ENCODE peak calls at places on chromosomes 12 and 14, in four cellular contexts. K is A172, F is G401, X is KG1. E is an unnamed sample.

GRCh38 chr12:17030338-17030737 is 424.4 kb upstream of the LMO3 start:
- DNase-seq in K (no peak), X (no peak), F (no peak), E (no peak)

GRCh38 chr12:18882690-18883089 is 144.8 kb downstream of the CAPZA3 start:
- DNase-seq in K (no peak), X (no peak), F (no peak), E (no peak)

GRCh38 chr12:99960312-99960711 is 24.4 kb downstream of the ANKS1B start:
- DNase-seq in X (no peak), F (peak), K (no peak), E (no peak)

GRCh38 chr12:123633379-123634141 is at the start of the genes EIF2B1 and GTF2H3:
- DNase-seq in F (peak), K (peak), X (peak), E (peak)

GRCh38 chr12:98896938-98897337 is 251.8 kb downstream of the APAF1 start:
- DNase-seq in F (no peak), K (peak), X (no peak), E (no peak)

GRCh38 chr12:71626098-71626497 is 37.5 kb downstream of the ZFC3H1 start:
- DNase-seq in X (no peak), F (no peak), K (no peak), E (no peak)

GRCh38 chr12:59695379-59695778 is 99.5 kb downstream of the SLC16A7 start:
- DNase-seq in X (no peak), F (no peak), K (no peak), E (no peak)

GRCh38 chr14:104051092-104051813 is 34.2 kb upstream of the ASPG start:
- DNase-seq in K (no peak), X (no peak), F (no peak), E (no peak)

GRCh38 chr12:117821480-117822175 is 147.2 kb downstream of the KSR2 start:
- DNase-seq in F (no peak), K (no peak), X (no peak), E (no peak)

GRCh38 chr14:105500036-105500725 is 9.1 kb downstream of the TEDC1 start:
- DNase-seq in K (no peak), X (no peak), F (no peak), E (no peak)

GRCh38 chr12:81296556-81297305 is 218.9 kb downstream of the ACSS3 start:
- DNase-seq in X (no peak), F (peak), K (peak), E (no peak)

GRCh38 chr12:91406920-91407341 is 224.3 kb upstream of the DCN start:
- DNase-seq in F (no peak), K (peak), X (no peak), E (no peak)

GRCh38 chr14:102046337-102047278 is 40.2 kb downstream of the HSP90AA1 start:
- DNase-seq in F (peak), X (no peak), K (peak), E (peak)

GRCh38 chr12:115377230-115377629 is 693.3 kb upstream of the TBX3 start:
- DNase-seq in F (no peak), X (no peak), K (no peak), E (no peak)

GRCh38 chr14:78697341-78697740 is 527.2 kb downstream of the NRXN3 start:
- DNase-seq in K (peak), F (peak), X (no peak), E (no peak)

GRCh38 chr12:69470189-69471094 is at the start of gene FRS2:
- DNase-seq in K (peak), F (peak), X (peak), E (peak)

GRCh38 chr12:19042196-19042595 is 87.3 kb upstream of the PLEKHA5 start:
- DNase-seq in F (no peak), K (no peak), X (no peak), E (no peak)

GRCh38 chr14:105364100-105364708 is 34.1 kb upstream of the TEX22 start:
- DNase-seq in F (no peak), K (no peak), X (no peak), E (no peak)

GRCh38 chr14:92984082-92984788 is 61.3 kb downstream of the CHGA start:
- DNase-seq in F (no peak), X (no peak), K (no peak), E (no peak)

GRCh38 chr12:65419284-65420072 is 141.0 kb downstream of the MSRB3 start:
- DNase-seq in X (no peak), K (no peak), F (no peak), E (no peak)

GRCh38 chr12:34406996-34407300 is 384.7 kb downstream of the ALG10 start:
- DNase-seq in X (no peak), F (no peak), K (no peak), E (no peak)

GRCh38 chr12:21528953-21529352 is 2.9 kb downstream of the SPX start:
- DNase-seq in K (no peak), F (no peak), X (no peak), E (no peak)

GRCh38 chr14:68137704-68138619 is 318.4 kb downstream of the RAD51B start:
- DNase-seq in F (peak), K (peak), X (no peak), E (peak)

GRCh38 chr12:93005928-93006654 is 77.0 kb upstream of the EEA1 start:
- DNase-seq in K (no peak), X (no peak), F (no peak), E (no peak)

GRCh38 chr14:64438181-64438839 is 27.0 kb upstream of the AKAP5 start:
- DNase-seq in K (peak), X (no peak), F (no peak), E (no peak)

GRCh38 chr14:101072945-101073597 is 169.5 kb upstream of the RTL1 start:
- DNase-seq in K (peak), F (peak), X (peak), E (no peak)

GRCh38 chr14:87149583-87150354 is 843.2 kb downstream of the GALC start:
- DNase-seq in F (no peak), K (no peak), X (no peak), E (no peak)

GRCh38 chr12:59834659-59835474 is 239.0 kb downstream of the SLC16A7 start:
- DNase-seq in F (peak), K (peak), X (no peak), E (no peak)

GRCh38 chr12:117012189-117012805 is 86.9 kb downstream of the TESC start:
- DNase-seq in X (no peak), F (no peak), K (no peak), E (no peak)

GRCh38 chr12:118103601-118104382 is at the start of gene VSIG10:
- DNase-seq in X (peak), F (peak), K (peak), E (peak)

GRCh38 chr12:100608776-100609175 is 35.3 kb downstream of the GAS2L3 start:
- DNase-seq in K (no peak), X (no peak), F (no peak), E (no peak)

GRCh38 chr14:55705651-55706340 is 125.8 kb downstream of the KTN1 start:
- DNase-seq in K (no peak), X (no peak), F (no peak), E (peak)

E was measured in NCI-H187.